ENCODE peak calls at places on chromosomes 2 and 18, in four cellular contexts. Z is tibial artery; M is HEK293T; X is stimulated activated CD4-positive, alpha-beta T cell treated with anti-CD3 and anti-CD28 coated beads, Interleukin-2, amount 100 ng/mL, for 24 hours. D is an unnamed sample.

GRCh38 chr2:23412556-23413155 is 27.7 kb downstream of the KLHL29 start:
- DNase-seq in Z (no peak), X (no peak), M (no peak), D (no peak)

GRCh38 chr2:98063289-98063688 is 23.7 kb upstream of the VWA3B start:
- DNase-seq in M (no peak), X (no peak), Z (no peak), D (no peak)

GRCh38 chr18:48165104-48165866 is 234.8 kb upstream of the SMAD2 start:
- DNase-seq in M (no peak), X (no peak), Z (peak), D (no peak)

GRCh38 chr2:192016265-192016664 is 169.4 kb upstream of the CAVIN2 start:
- DNase-seq in Z (no peak), M (no peak), X (no peak), D (no peak)

GRCh38 chr18:3040881-3041280 is 27.9 kb upstream of the LPIN2 start:
- DNase-seq in Z (no peak), M (no peak), X (no peak), D (no peak)

GRCh38 chr18:32308493-32309120 is 118.8 kb downstream of the MEP1B start:
- DNase-seq in X (no peak), M (no peak), Z (no peak), D (no peak)

GRCh38 chr2:190959911-190960788 is 53.8 kb downstream of the STAT1 start:
- DNase-seq in Z (no peak), X (no peak), M (no peak), D (no peak)

GRCh38 chr2:180905002-180905401 is 75.4 kb upstream of the UBE2E3 start:
- DNase-seq in X (no peak), Z (no peak), M (no peak), D (no peak)

GRCh38 chr2:208373460-208374089 is 33.0 kb upstream of the PTH2R start:
- DNase-seq in Z (no peak), X (peak), M (peak), D (peak)